ENCODE peak calls at places on chromosomes 13 and 19, in four cellular contexts. One of them, this sample, is unnamed.
A peak's percentile ranks its signal among the peaks of the same experiment; 100 is the strongest.

GRCh38 chr13:110257408-110257807 is 49.5 kb downstream of the COL4A1 start:
- DNase-seq in fibroblast of lung: no peak
- DNase-seq in A549: no peak
- DNase-seq in PC-3: no peak
- DNase-seq in this sample: no peak

GRCh38 chr13:111203742-111204386 is 88.8 kb downstream of the ARHGEF7 start:
- DNase-seq in PC-3: no peak
- DNase-seq in fibroblast of lung: no peak
- DNase-seq in A549: no peak
- DNase-seq in this sample: no peak

GRCh38 chr13:50801087-50801931 is 42.2 kb downstream of the DLEU7 start:
- DNase-seq in A549: peak; percentile 57
- DNase-seq in PC-3: peak; percentile 71
- DNase-seq in fibroblast of lung: peak; percentile 71
- DNase-seq in this sample: no peak

GRCh38 chr13:62113145-62113544 is 697.5 kb upstream of the PCDH20 start:
- DNase-seq in A549: no peak
- DNase-seq in fibroblast of lung: peak; percentile 37
- DNase-seq in PC-3: no peak
- DNase-seq in this sample: no peak

GRCh38 chr13:100542546-100543156 is 45.9 kb downstream of the GGACT start:
- DNase-seq in fibroblast of lung: peak; percentile 29
- DNase-seq in PC-3: peak; percentile 66
- DNase-seq in A549: peak; percentile 23
- DNase-seq in this sample: peak; percentile 4

GRCh38 chr13:109669956-109670355 is 116.4 kb downstream of the IRS2 start:
- DNase-seq in PC-3: no peak
- DNase-seq in fibroblast of lung: no peak
- DNase-seq in A549: no peak
- DNase-seq in this sample: no peak

GRCh38 chr13:113602291-113602970 is 17.9 kb downstream of the TFDP1 start:
- DNase-seq in fibroblast of lung: no peak
- DNase-seq in PC-3: no peak
- DNase-seq in A549: no peak
- DNase-seq in this sample: no peak

GRCh38 chr19:13044160-13044853 is 49.0 kb downstream of the NFIX start:
- DNase-seq in A549: no peak
- DNase-seq in PC-3: peak; percentile 56
- DNase-seq in fibroblast of lung: peak; percentile 92
- DNase-seq in this sample: no peak

GRCh38 chr19:34580055-34580336 is 97.0 kb downstream of the SCGB2B2 start:
- DNase-seq in PC-3: no peak
- DNase-seq in A549: no peak
- DNase-seq in fibroblast of lung: no peak
- DNase-seq in this sample: no peak

GRCh38 chr13:34151885-34152284 is 333.9 kb downstream of the RFC3 start:
- DNase-seq in PC-3: peak; percentile 69
- DNase-seq in fibroblast of lung: no peak
- DNase-seq in A549: no peak
- DNase-seq in this sample: peak; percentile 91

GRCh38 chr19:32063601-32064000 is 281.8 kb upstream of the ZNF507 start:
- DNase-seq in fibroblast of lung: no peak
- DNase-seq in PC-3: no peak
- DNase-seq in A549: no peak
- DNase-seq in this sample: no peak

GRCh38 chr19:29509456-29509855 is 16.3 kb upstream of the VSTM2B start:
- DNase-seq in A549: no peak
- DNase-seq in PC-3: no peak
- DNase-seq in fibroblast of lung: no peak
- DNase-seq in this sample: no peak

GRCh38 chr19:3138268-3138667 is 2.4 kb downstream of the GNA15 start:
- DNase-seq in A549: no peak
- DNase-seq in PC-3: no peak
- DNase-seq in fibroblast of lung: no peak
- DNase-seq in this sample: no peak

GRCh38 chr13:48125794-48126228 is 30.9 kb upstream of the MED4 start:
- DNase-seq in fibroblast of lung: peak; percentile 61
- DNase-seq in A549: no peak
- DNase-seq in PC-3: no peak
- DNase-seq in this sample: no peak

DNA sequence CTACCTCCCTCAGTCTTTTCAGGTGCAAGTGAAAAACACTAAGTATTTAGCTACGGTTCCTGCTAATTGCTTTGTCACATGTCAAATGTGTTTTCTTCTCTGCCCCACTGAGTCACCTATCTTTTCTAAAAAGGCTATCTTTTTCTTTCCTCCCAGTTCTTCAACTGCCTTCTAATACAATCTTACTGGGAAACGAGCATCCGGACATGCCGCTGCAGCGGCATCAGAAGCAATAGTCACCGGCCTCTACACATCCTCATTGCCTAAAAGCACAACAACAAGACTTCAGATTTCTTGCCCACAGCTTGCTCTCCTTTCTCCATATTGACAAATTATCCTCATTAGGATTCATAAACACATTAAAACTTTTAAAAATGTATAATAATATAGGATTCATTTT is 1.2 kb downstream of the PCDH9 start:
- DNase-seq in A549: no peak
- DNase-seq in fibroblast of lung: peak; percentile 30
- DNase-seq in PC-3: no peak
- DNase-seq in this sample: no peak
- H3K4me3 ChIP-seq in A549: peak overlapping the region; percentile 79
- H3K4me3 ChIP-seq in fibroblast of lung: peak overlapping the region; percentile 98
- H3K4me3 ChIP-seq in PC-3: peak overlapping the region; percentile 88
- H3K4me3 ChIP-seq in this sample: no peak overlapping the region

GRCh38 chr13:46164661-46165060 is 17.3 kb downstream of the LCP1 start:
- DNase-seq in PC-3: no peak
- DNase-seq in A549: no peak
- DNase-seq in fibroblast of lung: no peak
- DNase-seq in this sample: no peak

GRCh38 chr13:46168341-46168740 is 13.6 kb downstream of the LCP1 start:
- DNase-seq in A549: no peak
- DNase-seq in PC-3: no peak
- DNase-seq in fibroblast of lung: no peak
- DNase-seq in this sample: no peak

GRCh38 chr13:46165485-46166220 is 16.3 kb downstream of the LCP1 start:
- DNase-seq in PC-3: peak; percentile 22
- DNase-seq in A549: no peak
- DNase-seq in fibroblast of lung: peak; percentile 60
- DNase-seq in this sample: no peak

GRCh38 chr13:46166947-46167610 is 14.9 kb downstream of the LCP1 start:
- DNase-seq in A549: no peak
- DNase-seq in PC-3: no peak
- DNase-seq in fibroblast of lung: no peak
- DNase-seq in this sample: no peak

GRCh38 chr13:46166221-46166584 is 15.8 kb downstream of the LCP1 start:
- DNase-seq in A549: no peak
- DNase-seq in PC-3: no peak
- DNase-seq in fibroblast of lung: no peak
- DNase-seq in this sample: no peak
- H3K27ac ChIP-seq in A549: no peak overlapping the region
- H3K27ac ChIP-seq in PC-3: no peak overlapping the region
- H3K27ac ChIP-seq in fibroblast of lung: no peak overlapping the region
- H3K27ac ChIP-seq in this sample: no peak overlapping the region

GRCh38 chr13:106522898-106523525 is 12.4 kb downstream of the EFNB2 start:
- DNase-seq in fibroblast of lung: peak; percentile 52
- DNase-seq in PC-3: peak; percentile 39
- DNase-seq in A549: no peak
- DNase-seq in this sample: no peak

GRCh38 chr13:106522112-106522511 is 13.3 kb downstream of the EFNB2 start:
- DNase-seq in PC-3: no peak
- DNase-seq in A549: no peak
- DNase-seq in fibroblast of lung: no peak
- DNase-seq in this sample: no peak

GRCh38 chr13:106523566-106523965 is 11.9 kb downstream of the EFNB2 start:
- DNase-seq in fibroblast of lung: no peak
- DNase-seq in A549: no peak
- DNase-seq in PC-3: no peak
- DNase-seq in this sample: no peak

GRCh38 chr13:106525865-106526264 is 9.6 kb downstream of the EFNB2 start:
- DNase-seq in A549: no peak
- DNase-seq in fibroblast of lung: no peak
- DNase-seq in PC-3: no peak
- DNase-seq in this sample: no peak

DNA sequence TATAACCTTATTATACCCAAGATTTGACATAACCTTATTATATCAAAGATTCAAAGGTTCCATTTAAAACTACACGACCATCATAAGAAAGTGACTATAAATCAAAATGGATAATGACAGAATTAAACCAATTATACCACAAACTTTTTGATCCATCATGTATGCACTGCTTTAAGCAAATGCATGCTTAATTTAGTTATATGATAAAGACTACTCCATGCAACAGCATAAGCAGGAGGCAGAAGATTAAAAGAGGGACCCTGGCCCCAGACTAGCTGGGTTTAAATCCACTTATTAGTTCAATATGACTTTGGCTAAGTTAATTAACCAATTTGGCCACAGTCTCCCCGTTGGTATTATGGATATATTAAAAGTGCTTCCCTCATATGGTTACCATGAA is 11.4 kb downstream of the EFNB2 start:
- DNase-seq in PC-3: no peak
- DNase-seq in fibroblast of lung: no peak
- DNase-seq in A549: no peak
- DNase-seq in this sample: no peak
- H3K4me2 ChIP-seq in PC-3: peak overlapping the region; percentile 74
- H3K4me2 ChIP-seq in fibroblast of lung: no peak overlapping the region
- H3K4me2 ChIP-seq in A549: no peak overlapping the region
- H3K4me2 ChIP-seq in this sample: peak overlapping the region; percentile 85

GRCh38 chr19:5434351-5434917 is 20.8 kb upstream of the ZNRF4 start:
- DNase-seq in fibroblast of lung: peak; percentile 39
- DNase-seq in PC-3: no peak
- DNase-seq in A549: no peak
- DNase-seq in this sample: no peak

GRCh38 chr19:5435642-5436017 is 19.6 kb upstream of the ZNRF4 start:
- DNase-seq in fibroblast of lung: no peak
- DNase-seq in PC-3: no peak
- DNase-seq in A549: no peak
- DNase-seq in this sample: no peak

GRCh38 chr19:5436101-5436947 is 18.9 kb upstream of the ZNRF4 start:
- DNase-seq in PC-3: peak; percentile 32
- DNase-seq in fibroblast of lung: peak; percentile 95
- DNase-seq in A549: peak; percentile 65
- DNase-seq in this sample: no peak

GRCh38 chr19:5434970-5435641 is 20.1 kb upstream of the ZNRF4 start:
- DNase-seq in A549: peak; percentile 74
- DNase-seq in PC-3: peak; percentile 88
- DNase-seq in fibroblast of lung: peak; percentile 98
- DNase-seq in this sample: no peak

DNA sequence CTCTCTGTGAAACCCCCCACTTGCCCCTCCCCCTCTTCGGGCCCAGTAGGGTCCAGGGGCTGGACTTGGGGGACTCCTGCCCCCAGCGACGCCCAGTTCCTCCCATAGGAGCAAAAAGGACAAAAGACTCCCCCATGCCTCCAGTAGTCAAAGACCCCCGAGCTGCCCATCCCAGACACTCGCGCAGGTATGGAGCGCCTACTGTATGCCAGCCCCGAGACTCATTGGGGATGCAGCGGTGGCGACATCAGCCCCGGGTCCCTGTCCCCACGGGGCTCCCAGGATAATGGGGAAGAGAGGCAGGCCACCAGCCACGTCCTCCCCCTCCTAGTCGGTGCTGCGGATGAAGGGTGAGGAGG is 18.3 kb upstream of the ZNRF4 start:
- DNase-seq in PC-3: no peak
- DNase-seq in A549: no peak
- DNase-seq in fibroblast of lung: no peak
- DNase-seq in this sample: no peak
- H3K4me3 ChIP-seq in PC-3: no peak overlapping the region
- H3K4me3 ChIP-seq in A549: peak overlapping the region; percentile 63
- H3K4me3 ChIP-seq in fibroblast of lung: no peak overlapping the region
- H3K4me3 ChIP-seq in this sample: no peak overlapping the region